ENCODE peak calls at places on chromosomes 6 and 20, in four cellular contexts. J is astrocyte, R is DND-41, P is neural progenitor cell. S is an unnamed sample.

GRCh38 chr6:169173532-169174268 is 79.9 kb downstream of the THBS2 start:
- DNase-seq in J (peak), R (no peak), P (no peak), S (no peak)

GRCh38 chr6:165616116-165616515 is 46.9 kb downstream of the PDE10A start:
- DNase-seq in J (no peak), R (no peak), P (no peak), S (peak)

GRCh38 chr6:12173670-12174069 is 116.5 kb upstream of the EDN1 start:
- DNase-seq in J (no peak), R (no peak), P (peak), S (no peak)

GRCh38 chr6:116410945-116411623 is 40.3 kb downstream of the DSE start:
- DNase-seq in J (peak), R (no peak), P (no peak), S (peak)

GRCh38 chr20:4272225-4272624 is 256.9 kb upstream of the RNF24 start:
- DNase-seq in J (no peak), R (no peak), P (no peak), S (no peak)

GRCh38 chr6:149164199-149164745 is 153.2 kb upstream of the TAB2 start:
- DNase-seq in J (no peak), R (no peak), P (no peak), S (no peak)

GRCh38 chr20:17856024-17856564 is 112.5 kb downstream of the SNX5 start:
- DNase-seq in J (no peak), R (peak), P (no peak), S (no peak)

GRCh38 chr6:90677440-90677839 is 90.6 kb upstream of the MAP3K7 start:
- DNase-seq in J (no peak), R (no peak), P (no peak), S (no peak)

GRCh38 chr20:2942439-2942838 is 69.2 kb downstream of the PTPRA start:
- DNase-seq in J (peak), R (no peak), P (no peak), S (peak)

GRCh38 chr6:168032383-168032760 is 34.9 kb downstream of the KIF25 start:
- DNase-seq in J (peak), R (no peak), P (peak), S (no peak)

GRCh38 chr6:67680297-67680932 is 954.7 kb upstream of the ADGRB3 start:
- DNase-seq in J (peak), R (no peak), P (no peak), S (peak)

GRCh38 chr6:32254761-32255211 is 30.9 kb upstream of the NOTCH4 start:
- DNase-seq in J (no peak), R (no peak), P (no peak), S (no peak)
- H2AFZ ChIP-seq in J (peak), R (no peak), P (peak), S (peak)

GRCh38 chr20:50379991-50380696 is 130.0 kb upstream of the PTPN1 start:
- DNase-seq in J (no peak), R (no peak), P (no peak), S (no peak)
- H2AFZ ChIP-seq in J (no peak), R (no peak), P (no peak), S (no peak)

DNA sequence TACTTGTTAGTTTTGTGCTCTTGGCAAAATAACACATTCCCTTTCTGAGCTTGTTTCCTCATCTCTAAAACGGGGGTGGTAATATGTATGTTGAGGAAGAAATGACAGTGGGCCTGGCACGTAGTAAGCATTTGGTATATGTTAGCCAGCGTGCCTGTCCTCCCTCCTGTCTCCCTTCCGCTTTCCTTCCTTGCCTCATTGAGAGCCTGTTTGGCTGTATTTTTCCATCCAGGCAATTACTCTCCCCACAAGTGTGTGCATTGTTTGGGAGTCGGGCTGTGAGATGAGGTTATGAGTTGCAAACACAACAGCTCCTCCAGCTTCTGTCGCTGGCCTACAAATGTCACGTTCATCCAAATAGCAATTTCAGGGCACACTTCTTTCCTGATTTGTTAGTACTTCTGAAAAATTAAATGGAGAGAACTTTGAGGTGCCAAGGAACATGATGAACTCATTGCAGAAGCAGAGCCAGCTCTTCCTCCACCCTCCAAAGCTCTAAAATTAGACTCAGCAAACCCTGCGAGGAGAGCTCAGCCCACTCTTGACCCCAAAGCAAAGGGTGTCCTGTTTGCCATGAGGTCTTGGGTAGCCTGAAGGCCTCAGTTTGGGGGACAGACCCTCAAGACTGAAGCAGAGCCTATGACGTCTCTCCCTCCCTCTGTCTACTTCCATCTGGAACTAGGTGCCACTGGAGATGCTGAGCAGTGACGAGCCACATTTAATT is 50.7 kb upstream of the TOX2 start:
- DNase-seq in J (no peak), R (no peak), P (no peak), S (no peak)
- H2AFZ ChIP-seq in J (no peak), R (no peak), P (peak), S (peak)

GRCh38 chr20:58583141-58583540 is 67.9 kb upstream of the APCDD1L start:
- DNase-seq in J (peak), R (no peak), P (no peak), S (no peak)
- H2AFZ ChIP-seq in J (peak), R (no peak), P (peak), S (no peak)